ENCODE peak calls at places on chromosomes 1 and 21, in eight cellular contexts. L is cardiac fibroblast; V is fibroblast of mammary gland; N is foreskin fibroblast; K is GM12864; G is CD8-positive, alpha-beta T cell; A is suprapubic skin; F is mesothelial cell of epicardium. E is an unnamed sample.

GRCh38 chr1:42423621-42424200 is 32.1 kb downstream of the ZMYND12 start:
- DNase-seq in L (no peak), V (no peak), N (no peak), K (no peak), G (no peak), A (no peak), F (no peak), E (no peak)

GRCh38 chr1:11761988-11762406 is at the start of gene C1orf167:
- DNase-seq in L (no peak), V (no peak), N (no peak), K (no peak), G (no peak), A (no peak), F (no peak), E (peak)

GRCh38 chr1:7869136-7869905 is 16.5 kb upstream of the UTS2 start:
- DNase-seq in L (no peak), V (no peak), N (no peak), K (no peak), G (no peak), A (no peak), F (no peak), E (no peak)

GRCh38 chr21:42120056-42120903 is 49.2 kb downstream of the UMODL1 start:
- DNase-seq in L (no peak), V (no peak), N (no peak), K (peak), G (no peak), A (no peak), F (no peak), E (no peak)

GRCh38 chr1:231512147-231512698 is 16.2 kb upstream of the TSNAX start:
- DNase-seq in L (peak), V (peak), N (peak), K (no peak), G (no peak), A (no peak), F (no peak), E (no peak)

GRCh38 chr1:5244631-5245285 is 590.3 kb downstream of the AJAP1 start:
- DNase-seq in L (no peak), V (no peak), N (no peak), K (no peak), G (no peak), A (no peak), F (no peak), E (no peak)

GRCh38 chr1:20640183-20640597 is 6.9 kb downstream of the PINK1 start:
- DNase-seq in L (peak), V (peak), N (peak), K (no peak), G (peak), A (no peak), F (no peak), E (peak)

GRCh38 chr1:149936992-149937705 is 470 bp upstream of the MTMR11 start:
- DNase-seq in L (peak), V (peak), N (peak), K (no peak), G (no peak), A (no peak), F (no peak), E (no peak)

GRCh38 chr1:210294991-210295773 is 33.5 kb upstream of the HHAT start:
- DNase-seq in L (peak), V (peak), N (peak), K (no peak), G (no peak), A (peak), F (peak), E (no peak)

GRCh38 chr1:177091036-177091435 is 73.5 kb downstream of the ASTN1 start:
- DNase-seq in L (no peak), V (peak), N (peak), K (no peak), G (no peak), A (no peak), F (no peak), E (no peak)

GRCh38 chr1:207454046-207454964 is at the start of gene CR2:
- DNase-seq in L (no peak), V (no peak), N (peak), K (peak), G (peak), A (no peak), F (peak), E (no peak)

GRCh38 chr1:902802-903201 is 20.9 kb upstream of the SAMD11 start:
- DNase-seq in L (no peak), V (no peak), N (no peak), K (no peak), G (no peak), A (peak), F (no peak), E (no peak)

GRCh38 chr1:25562101-25562927 is 18.9 kb downstream of the LDLRAP1 start:
- DNase-seq in L (no peak), V (no peak), N (no peak), K (peak), G (peak), A (no peak), F (no peak), E (peak)

GRCh38 chr1:230204852-230205251 is 137.8 kb downstream of the GALNT2 start:
- DNase-seq in L (no peak), V (no peak), N (no peak), K (no peak), G (no peak), A (no peak), F (no peak), E (no peak)

DNA sequence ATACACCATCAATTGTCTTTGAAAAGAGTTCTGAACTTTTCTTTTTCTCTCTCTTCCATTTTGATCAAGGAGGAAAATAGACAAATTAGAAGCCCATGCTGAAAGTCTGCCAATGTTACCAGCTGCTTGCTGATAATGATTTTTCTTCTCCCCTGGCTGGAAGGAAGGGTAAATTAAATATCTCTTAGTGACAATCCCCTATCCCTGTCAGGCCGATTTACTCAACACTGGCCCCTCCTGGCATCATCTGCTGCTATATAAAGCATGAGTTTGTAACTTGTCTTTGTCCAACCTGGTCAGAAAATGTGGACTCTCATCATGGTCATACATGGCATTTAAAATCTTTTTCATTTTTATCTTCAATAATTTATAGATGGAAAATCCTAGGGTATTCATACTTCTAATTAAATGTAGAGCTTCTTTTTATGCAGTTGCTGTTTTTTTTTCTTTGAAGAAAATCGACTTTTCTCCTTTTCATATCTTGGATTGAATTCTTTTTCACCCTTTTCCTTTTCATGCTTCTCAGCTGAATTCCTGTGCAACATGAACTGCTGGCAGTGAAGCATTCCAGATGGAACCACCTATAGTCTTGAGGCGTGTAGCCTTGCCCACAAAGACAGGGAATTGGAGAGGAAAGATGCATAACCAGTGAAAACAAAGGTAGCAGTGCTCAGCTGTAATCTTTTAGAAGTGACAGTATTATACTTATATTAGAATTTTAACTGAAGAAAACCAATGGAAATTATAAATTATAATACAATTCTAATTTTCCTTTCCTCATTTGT is 214.7 kb upstream of the PTGFR start:
- DNase-seq in L (peak), V (no peak), N (peak), K (no peak), G (no peak), A (no peak), F (no peak), E (no peak)
- TF ChIP-seq CTCF in L (no peak), V (peak), N (no peak), K (no peak), G (no peak), A (no peak), F (no peak), E (no peak)

GRCh38 chr1:55957233-55957632 is 622.1 kb downstream of the PLPP3 start:
- DNase-seq in L (peak), V (no peak), N (no peak), K (no peak), G (no peak), A (no peak), F (no peak), E (no peak)
- TF ChIP-seq CTCF in L (no peak), V (no peak), N (no peak), K (no peak), G (no peak), A (no peak), F (no peak), E (no peak)

DNA sequence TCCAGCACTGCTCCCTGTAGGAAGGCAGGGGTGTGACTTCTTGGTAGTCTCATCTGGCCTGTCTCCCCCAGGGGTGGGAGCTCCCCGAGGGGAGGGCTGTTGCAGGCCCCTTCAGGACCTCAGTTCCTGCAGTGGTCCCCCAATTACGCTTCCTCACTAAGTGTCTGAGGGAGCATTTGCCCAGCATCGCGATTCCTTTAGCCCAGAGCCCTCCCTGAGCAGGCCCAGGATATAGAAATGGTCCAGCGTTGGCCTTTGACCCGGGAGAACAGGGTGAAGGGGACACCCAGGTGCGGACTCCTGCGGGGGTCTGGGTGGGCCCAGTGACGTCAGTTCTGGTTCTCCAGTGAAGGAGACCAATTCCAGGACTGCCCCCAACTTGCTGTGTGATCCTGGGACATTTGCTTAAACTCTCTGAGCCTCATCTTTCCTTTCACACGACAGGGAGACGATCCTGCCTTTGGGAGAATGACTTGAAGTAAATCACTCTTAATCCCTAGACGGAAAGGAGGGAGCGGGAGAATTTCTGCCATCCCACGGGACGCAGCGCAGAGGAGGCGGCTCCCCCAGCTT is 32.6 kb upstream of the BTG2 start:
- DNase-seq in L (no peak), V (no peak), N (no peak), K (no peak), G (no peak), A (no peak), F (no peak), E (no peak)
- TF ChIP-seq CTCF in L (no peak), V (no peak), N (no peak), K (no peak), G (no peak), A (no peak), F (no peak), E (no peak)

DNA sequence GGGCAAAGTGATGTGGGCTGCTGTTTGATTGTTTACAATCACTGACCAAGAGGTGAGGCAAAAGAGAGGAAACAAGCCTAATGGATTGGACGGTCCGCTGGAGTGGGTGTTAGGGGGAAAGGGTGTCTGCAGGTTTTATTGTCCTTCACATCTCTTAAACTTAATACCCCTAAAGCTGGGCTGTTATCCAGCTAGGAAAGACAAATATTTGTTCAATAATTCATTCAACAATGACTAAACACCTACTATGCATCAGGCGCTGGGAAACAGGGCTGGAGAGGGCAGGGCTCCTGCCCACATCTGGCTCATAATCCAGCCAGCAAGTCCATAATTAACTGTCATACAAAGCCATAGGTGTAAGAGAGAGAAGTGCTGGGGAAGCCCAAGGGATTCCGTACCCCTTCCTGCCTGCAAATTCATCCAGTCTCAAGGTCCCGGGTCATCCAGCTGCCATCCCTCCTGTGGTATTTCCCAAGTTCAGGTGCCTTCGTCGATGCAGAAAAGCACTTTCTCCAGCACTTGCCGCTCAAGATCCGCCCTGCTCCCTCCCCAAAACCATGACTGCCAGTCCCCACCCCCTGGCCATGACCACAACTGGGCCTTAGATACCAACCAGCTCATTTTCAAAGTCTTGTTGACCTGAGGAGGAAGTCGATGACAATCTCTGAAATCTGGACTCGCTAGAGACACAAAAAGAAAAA is 10.7 kb downstream of the TMEM63A start:
- DNase-seq in L (no peak), V (peak), N (peak), K (no peak), G (no peak), A (no peak), F (no peak), E (no peak)
- TF ChIP-seq CTCF in L (no peak), V (no peak), N (no peak), K (no peak), G (no peak), A (no peak), F (no peak), E (no peak)

DNA sequence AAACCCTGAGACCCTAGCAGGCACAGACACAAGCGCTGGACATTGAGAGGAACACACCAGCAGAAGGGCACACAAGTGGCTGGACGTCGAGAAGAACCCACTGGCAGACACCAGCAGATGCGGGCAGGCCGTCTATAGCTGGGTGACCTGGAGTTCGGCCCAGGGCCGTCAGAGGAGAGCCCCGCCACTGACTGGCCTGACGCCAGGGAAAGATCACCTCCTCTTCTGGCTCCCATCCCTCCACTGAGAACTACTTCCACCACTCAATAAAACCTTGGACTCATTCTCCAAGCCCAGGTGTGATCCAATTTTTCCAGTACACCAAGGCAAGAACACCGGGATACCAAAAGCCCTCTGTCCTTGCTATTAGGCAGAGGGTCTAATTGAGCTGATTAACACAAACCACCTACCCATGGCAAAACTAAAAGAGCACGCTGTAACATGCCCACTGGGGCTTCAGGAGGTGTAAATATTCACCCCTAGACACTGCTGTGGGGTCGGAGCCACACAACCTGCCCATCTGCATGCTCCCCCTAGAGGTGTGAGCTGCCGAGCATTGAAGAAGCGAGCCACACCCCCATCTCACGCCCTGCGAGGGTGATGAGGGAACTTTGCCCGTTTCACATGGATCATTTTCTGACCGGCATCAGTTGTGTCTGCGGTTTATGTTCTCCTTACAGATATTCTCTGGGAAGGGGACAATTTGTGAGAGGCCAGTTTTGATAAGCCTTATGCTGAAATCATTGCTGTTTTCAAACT is 104.8 kb downstream of the HLX start:
- DNase-seq in L (no peak), V (no peak), N (no peak), K (no peak), G (no peak), A (no peak), F (no peak), E (no peak)
- TF ChIP-seq CTCF in L (peak), V (peak), N (no peak), K (peak), G (no peak), A (no peak), F (no peak), E (no peak)

DNA sequence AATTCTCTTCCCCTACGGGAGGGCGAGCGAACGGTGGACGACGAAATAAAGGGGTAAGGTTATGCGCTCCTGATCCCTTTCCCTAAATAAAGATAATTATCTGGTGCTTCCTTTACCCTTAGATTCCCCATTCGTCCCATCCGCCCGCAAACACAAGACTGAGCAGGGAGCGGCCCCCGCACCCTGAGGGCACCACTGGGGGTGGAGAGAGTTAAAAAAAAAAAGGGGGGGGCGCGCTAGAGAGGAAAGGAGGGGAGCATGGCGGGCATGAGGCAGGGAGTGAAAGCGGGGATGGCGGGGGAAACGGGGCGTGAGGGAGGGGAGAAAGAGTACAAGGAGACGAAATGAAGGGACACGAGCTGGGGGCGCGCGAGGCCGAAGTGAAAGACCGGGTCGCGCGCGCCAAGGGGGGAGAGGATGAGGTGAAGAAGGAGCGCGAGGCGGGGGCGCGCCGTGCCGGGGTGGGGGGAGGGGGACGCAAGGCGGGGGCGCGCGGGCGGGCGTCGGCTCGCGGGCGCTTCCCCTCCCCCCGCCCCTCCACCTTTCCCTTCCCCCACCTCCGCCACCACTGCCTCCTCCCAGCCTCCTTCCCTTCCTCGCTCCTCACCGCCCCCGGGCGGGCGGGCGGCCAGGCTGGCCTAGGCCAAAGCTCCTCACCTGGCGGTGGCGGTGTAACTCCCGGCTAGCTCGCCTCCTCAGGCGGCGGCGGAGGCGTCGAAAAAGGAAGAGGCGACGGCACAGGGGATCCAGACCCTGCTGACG is 515 bp downstream of the GATAD2B start:
- DNase-seq in L (no peak), V (peak), N (peak), K (no peak), G (no peak), A (no peak), F (no peak), E (peak)
- TF ChIP-seq CTCF in L (peak), V (no peak), N (no peak), K (peak), G (peak), A (no peak), F (no peak), E (no peak)

GRCh38 chr1:107532318-107532717 is 391.5 kb downstream of the NTNG1 start:
- DNase-seq in L (no peak), V (no peak), N (peak), K (no peak), G (no peak), A (no peak), F (no peak), E (no peak)

GRCh38 chr1:107531065-107531908 is 390.4 kb downstream of the NTNG1 start:
- DNase-seq in L (no peak), V (no peak), N (no peak), K (no peak), G (no peak), A (no peak), F (no peak), E (no peak)

GRCh38 chr1:107530543-107530942 is 389.7 kb downstream of the NTNG1 start:
- DNase-seq in L (no peak), V (no peak), N (peak), K (no peak), G (no peak), A (no peak), F (no peak), E (no peak)

GRCh38 chr1:107526524-107527198 is 385.8 kb downstream of the NTNG1 start:
- DNase-seq in L (no peak), V (no peak), N (no peak), K (no peak), G (no peak), A (no peak), F (no peak), E (no peak)

DNA sequence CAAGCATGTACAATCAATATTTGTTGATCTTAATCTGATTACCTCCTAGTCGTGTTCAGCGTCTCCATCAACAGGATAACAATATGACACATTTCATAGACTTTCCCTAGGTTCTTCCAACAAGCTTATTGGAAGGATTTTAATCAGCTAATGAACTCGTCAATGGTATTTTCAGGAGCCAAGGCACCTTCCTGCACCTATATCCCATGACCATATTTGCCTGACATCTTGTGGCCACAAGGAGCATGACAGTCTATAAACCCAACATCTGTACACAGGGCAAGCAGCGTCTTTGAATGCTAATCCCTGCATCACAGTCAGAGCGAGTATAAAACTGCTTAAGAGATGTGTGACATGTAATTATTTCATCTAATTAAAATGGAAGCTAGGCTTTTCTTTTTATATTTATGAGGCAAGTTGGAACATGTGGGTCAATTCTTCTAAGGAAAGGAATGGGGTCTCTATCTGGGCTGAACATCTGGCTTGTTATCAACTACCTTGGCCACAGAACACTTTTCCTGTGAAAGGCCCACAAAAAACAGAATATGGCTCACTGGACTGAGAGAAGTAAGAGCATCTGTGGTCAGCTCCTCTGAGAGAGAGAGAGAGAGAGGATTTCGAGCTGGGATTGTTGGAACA is 388.8 kb downstream of the NTNG1 start:
- DNase-seq in L (peak), V (peak), N (peak), K (peak), G (no peak), A (no peak), F (no peak), E (no peak)
- TF ChIP-seq CTCF in L (peak), V (peak), N (peak), K (peak), G (peak), A (peak), F (peak), E (peak)

DNA sequence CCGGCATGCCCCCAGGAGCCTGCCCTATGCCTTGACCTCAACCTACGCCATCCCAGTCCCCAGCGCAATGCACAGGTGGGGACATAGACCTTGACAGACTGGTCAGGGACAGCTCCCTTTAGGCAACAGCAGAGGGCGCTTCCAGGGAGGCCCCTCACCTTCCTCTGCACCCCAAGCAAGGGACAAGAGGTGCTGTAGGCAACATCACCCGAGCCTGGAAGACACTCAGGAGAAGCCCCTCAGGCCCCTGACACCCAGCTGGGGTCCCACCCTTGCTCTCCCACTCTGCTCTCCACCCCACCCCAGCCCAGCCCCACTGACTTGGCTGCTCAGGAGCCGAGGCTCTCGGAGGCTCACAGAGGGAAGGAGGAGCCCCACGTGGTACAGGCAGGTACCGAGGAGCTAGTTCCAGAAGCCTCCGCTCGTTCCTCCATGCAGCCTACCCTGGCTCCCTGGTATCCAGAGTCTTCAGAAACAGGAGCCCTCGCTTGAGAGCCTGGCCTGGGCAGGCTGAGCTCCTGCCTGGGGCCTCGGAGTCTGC is 2.4 kb upstream of the WNT3A start:
- DNase-seq in L (peak), V (peak), N (no peak), K (no peak), G (peak), A (peak), F (no peak), E (peak)
- TF ChIP-seq CTCF in L (peak), V (peak), N (peak), K (peak), G (no peak), A (no peak), F (no peak), E (no peak)